ENCODE peak calls at places on chromosomes 4 and X, in seven cellular contexts. U, Y, S, M, B, O and G are unnamed samples.

GRCh38 chrX:96576358-96576757 is 108.3 kb upstream of the DIAPH2 start:
- DNase-seq in U (no peak), Y (no peak), S (no peak), M (no peak), B (no peak), O (no peak), G (no peak)

GRCh38 chr4:174749091-174749490 is 80.0 kb downstream of the GLRA3 start:
- DNase-seq in U (no peak), Y (no peak), S (no peak), M (no peak), B (no peak), O (no peak), G (no peak)

GRCh38 chr4:165864228-165864627 is 8.8 kb upstream of the TLL1 start:
- DNase-seq in U (no peak), Y (no peak), S (no peak), M (no peak), B (no peak), O (no peak), G (no peak)

GRCh38 chr4:40980318-40980883 is 230.6 kb downstream of the NSUN7 start:
- DNase-seq in U (no peak), Y (no peak), S (no peak), M (no peak), B (no peak), O (no peak), G (no peak)

GRCh38 chr4:6960154-6960553 is 50.5 kb downstream of the TBC1D14 start:
- DNase-seq in U (no peak), Y (no peak), S (peak; percentile 33), M (no peak), B (no peak), O (no peak), G (no peak)

GRCh38 chrX:148567779-148568178 is 67.4 kb downstream of the AFF2 start:
- DNase-seq in U (no peak), Y (no peak), S (no peak), M (no peak), B (no peak), O (no peak), G (no peak)

GRCh38 chr4:99402765-99403164 is 32.4 kb downstream of the ADH7 start:
- DNase-seq in U (no peak), Y (no peak), S (no peak), M (no peak), B (no peak), O (no peak), G (no peak)

GRCh38 chr4:41745292-41746024 is 3.1 kb downstream of the PHOX2B start:
- DNase-seq in U (no peak), Y (no peak), S (no peak), M (no peak), B (no peak), O (no peak), G (no peak)

GRCh38 chrX:107677501-107677901 is 49.2 kb downstream of the PRPS1 start:
- DNase-seq in U (no peak), Y (no peak), S (no peak), M (no peak), B (no peak), O (no peak), G (peak; percentile 23)

GRCh38 chrX:47704736-47705135 is 45.8 kb upstream of the UXT start:
- DNase-seq in U (no peak), Y (no peak), S (no peak), M (no peak), B (no peak), O (no peak), G (no peak)

GRCh38 chr4:100022792-100023222 is 72.7 kb upstream of the H2AZ1 start:
- DNase-seq in U (no peak), Y (no peak), S (no peak), M (no peak), B (no peak), O (no peak), G (no peak)

GRCh38 chr4:19327364-19327763 is 924.3 kb upstream of the SLIT2 start:
- DNase-seq in U (no peak), Y (no peak), S (no peak), M (no peak), B (no peak), O (no peak), G (no peak)

GRCh38 chrX:68732906-68733493 is 85.5 kb downstream of the STARD8 start:
- DNase-seq in U (peak; percentile 35), Y (peak; percentile 70), S (no peak), M (peak; percentile 43), B (peak; percentile 61), O (peak; percentile 60), G (peak; percentile 49)

GRCh38 chr4:139239127-139239772 is 40.8 kb downstream of the MGARP start:
- DNase-seq in U (no peak), Y (no peak), S (no peak), M (no peak), B (no peak), O (no peak), G (no peak)

GRCh38 chrX:16683007-16683664 is 29.3 kb downstream of the CTPS2 start:
- DNase-seq in U (no peak), Y (no peak), S (no peak), M (no peak), B (no peak), O (no peak), G (no peak)

GRCh38 chrX:42176790-42177189 is 253.4 kb upstream of the CASK start:
- DNase-seq in U (no peak), Y (no peak), S (no peak), M (no peak), B (no peak), O (peak; percentile 5), G (no peak)

GRCh38 chr4:15003441-15003890 is 1.2 kb downstream of the CPEB2 start:
- DNase-seq in U (no peak), Y (peak; percentile 61), S (peak; percentile 62), M (peak; percentile 47), B (peak; percentile 68), O (peak; percentile 68), G (peak; percentile 70)

GRCh38 chr4:1871471-1872021 is 353 bp downstream of the NSD2 start:
- DNase-seq in U (no peak), Y (no peak), S (no peak), M (peak; percentile 38), B (peak; percentile 35), O (no peak), G (peak; percentile 32)

GRCh38 chrX:131728295-131729145 is 184.6 kb downstream of the OR13H1 start:
- DNase-seq in U (no peak), Y (no peak), S (no peak), M (peak; percentile 81), B (peak; percentile 85), O (no peak), G (no peak)

GRCh38 chrX:150334998-150335397 is 28.1 kb upstream of the MAMLD1 start:
- DNase-seq in U (no peak), Y (no peak), S (no peak), M (no peak), B (no peak), O (no peak), G (no peak)

GRCh38 chrX:22246620-22247019 is 26.1 kb upstream of the CBLL2 start:
- DNase-seq in U (no peak), Y (no peak), S (no peak), M (no peak), B (no peak), O (no peak), G (no peak)

GRCh38 chrX:24684048-24684447 is 9.7 kb upstream of the POLA1 start:
- DNase-seq in U (no peak), Y (no peak), S (no peak), M (no peak), B (no peak), O (no peak), G (no peak)
- TF ChIP-seq POLR2A in U (no peak), Y (no peak), S (no peak), M (no peak), B (no peak), O (no peak), G (no peak)

GRCh38 chrX:2486476-2487133 is 14.2 kb downstream of the DHRSX start:
- DNase-seq in U (no peak), Y (no peak), S (no peak), M (no peak), B (no peak), O (no peak), G (no peak)
- TF ChIP-seq CTCF in U (no peak), Y (no peak), S (no peak), M (no peak), B (no peak), O (no peak), G (no peak)

DNA sequence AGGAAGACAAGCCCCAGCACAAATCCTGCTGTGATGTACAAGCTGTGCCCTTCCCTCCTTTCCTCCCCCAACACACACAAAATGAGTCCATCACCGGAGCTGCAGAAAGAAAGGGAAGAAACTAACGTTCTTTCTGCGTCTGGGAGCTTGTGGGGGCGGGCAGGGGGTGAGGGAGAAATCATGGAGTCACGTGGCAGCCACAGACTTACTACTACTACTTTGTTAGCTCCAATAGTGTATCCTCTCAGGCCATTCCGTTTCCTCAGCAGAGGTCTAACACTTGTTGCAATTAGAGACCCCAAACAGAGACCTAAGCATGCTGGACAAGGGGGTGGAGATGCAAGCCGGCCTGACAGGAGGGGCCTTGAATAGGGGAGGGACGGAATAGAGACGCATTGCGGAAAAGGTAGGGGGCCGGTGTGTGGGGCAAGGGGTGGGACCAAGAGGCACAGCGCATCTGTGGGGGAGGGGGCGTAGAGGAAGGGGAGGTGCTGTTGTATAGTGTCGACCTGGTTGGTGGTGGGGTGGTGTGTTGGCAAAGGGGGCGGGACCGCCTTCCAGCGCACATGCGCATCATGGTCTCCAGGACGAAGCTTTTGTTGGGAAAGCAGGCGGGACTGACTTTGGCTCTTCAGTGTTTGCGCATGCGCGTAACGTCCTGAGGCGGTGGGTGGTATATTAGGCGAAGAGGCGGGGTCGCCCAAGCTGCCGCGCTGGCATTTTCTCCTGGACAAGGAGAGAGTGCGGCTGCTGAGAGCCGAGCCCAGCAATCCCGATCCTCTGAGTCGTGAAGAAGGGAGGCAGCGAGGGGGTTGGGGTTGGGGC is at the start of gene MAGED1:
- DNase-seq in U (no peak), Y (no peak), S (peak; percentile 86), M (peak; percentile 91), B (peak; percentile 86), O (peak; percentile 94), G (peak; percentile 94)
- TF ChIP-seq POLR2A in U (no peak), Y (no peak), S (peak; percentile 64), M (peak; percentile 57), B (peak; percentile 51), O (peak; percentile 91), G (peak; percentile 85)

GRCh38 chr4:184513802-184514120 is 39.4 kb upstream of the IRF2 start:
- DNase-seq in U (no peak), Y (no peak), S (no peak), M (no peak), B (no peak), O (no peak), G (no peak)

GRCh38 chr4:184510431-184510830 is 36.1 kb upstream of the IRF2 start:
- DNase-seq in U (no peak), Y (no peak), S (no peak), M (no peak), B (no peak), O (peak; percentile 17), G (no peak)

GRCh38 chr4:184515606-184516005 is 41.3 kb upstream of the IRF2 start:
- DNase-seq in U (no peak), Y (no peak), S (no peak), M (no peak), B (no peak), O (no peak), G (no peak)

GRCh38 chr4:184514121-184514988 is 40.0 kb upstream of the IRF2 start:
- DNase-seq in U (no peak), Y (peak; percentile 24), S (no peak), M (peak; percentile 68), B (peak; percentile 48), O (peak; percentile 66), G (peak; percentile 13)

DNA sequence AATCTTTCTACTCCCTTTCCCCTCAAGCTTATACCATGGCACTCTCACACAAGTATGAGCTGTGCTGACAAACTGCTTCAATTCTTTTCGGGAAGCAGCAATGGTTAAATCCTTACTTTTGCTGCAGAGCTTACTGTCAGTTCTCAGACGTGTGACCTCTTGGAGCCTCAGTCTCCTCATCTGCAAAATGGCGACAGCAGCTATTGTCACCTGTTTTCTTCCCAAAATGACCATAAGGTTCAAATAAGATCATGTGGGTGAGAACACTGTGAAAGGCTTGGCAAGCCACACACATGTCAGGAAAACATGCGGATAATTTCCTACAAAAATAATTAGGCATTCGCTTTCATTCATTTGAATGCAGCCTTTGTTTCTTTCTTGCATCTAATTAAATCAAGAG is 36.8 kb upstream of the IRF2 start:
- DNase-seq in U (no peak), Y (no peak), S (no peak), M (no peak), B (no peak), O (no peak), G (no peak)
- TF ChIP-seq CTCF in U (no peak), Y (no peak), S (no peak), M (no peak), B (no peak), O (no peak), G (no peak)